ENCODE peak calls at places on chromosomes 16 and 17, in ten cellular contexts. One of them, this sample, is unnamed.

GRCh38 chr16:12874135-12874534 is 27.3 kb upstream of the SHISA9 start:
- DNase-seq in HCT116: no peak
- DNase-seq in CD4-positive, alpha-beta memory T cell: no peak
- DNase-seq in CD8-positive, alpha-beta T cell: no peak
- DNase-seq in esophagus muscularis mucosa: no peak
- DNase-seq in prostate gland: no peak
- DNase-seq in tibial artery: no peak
- DNase-seq in left colon: no peak
- DNase-seq in HuH-7.5: no peak
- DNase-seq in NCI-H2081: no peak
- DNase-seq in this sample: no peak

GRCh38 chr16:56520251-56520577 is 390 bp upstream of the BBS2 start:
- DNase-seq in prostate gland: no peak
- DNase-seq in CD4-positive, alpha-beta memory T cell: no peak
- DNase-seq in HuH-7.5: no peak
- DNase-seq in CD8-positive, alpha-beta T cell: no peak
- DNase-seq in NCI-H2081: no peak
- DNase-seq in HCT116: no peak
- DNase-seq in left colon: no peak
- DNase-seq in esophagus muscularis mucosa: no peak
- DNase-seq in tibial artery: no peak
- DNase-seq in this sample: no peak

GRCh38 chr17:9907131-9907530 is 2.1 kb upstream of the RCVRN start:
- DNase-seq in left colon: no peak
- DNase-seq in esophagus muscularis mucosa: no peak
- DNase-seq in NCI-H2081: no peak
- DNase-seq in HuH-7.5: no peak
- DNase-seq in prostate gland: no peak
- DNase-seq in HCT116: no peak
- DNase-seq in CD4-positive, alpha-beta memory T cell: no peak
- DNase-seq in CD8-positive, alpha-beta T cell: no peak
- DNase-seq in tibial artery: no peak
- DNase-seq in this sample: no peak

GRCh38 chr17:38442548-38442947 is 14.3 kb downstream of the ARHGAP23 start:
- DNase-seq in CD8-positive, alpha-beta T cell: no peak
- DNase-seq in HCT116: no peak
- DNase-seq in tibial artery: no peak
- DNase-seq in left colon: no peak
- DNase-seq in CD4-positive, alpha-beta memory T cell: no peak
- DNase-seq in prostate gland: no peak
- DNase-seq in HuH-7.5: no peak
- DNase-seq in NCI-H2081: no peak
- DNase-seq in esophagus muscularis mucosa: no peak
- DNase-seq in this sample: no peak

GRCh38 chr17:64638552-64639198 is 23.4 kb downstream of the SMURF2 start:
- DNase-seq in tibial artery: no peak
- DNase-seq in CD8-positive, alpha-beta T cell: no peak
- DNase-seq in prostate gland: no peak
- DNase-seq in NCI-H2081: no peak
- DNase-seq in HuH-7.5: no peak
- DNase-seq in left colon: no peak
- DNase-seq in CD4-positive, alpha-beta memory T cell: no peak
- DNase-seq in esophagus muscularis mucosa: no peak
- DNase-seq in HCT116: no peak
- DNase-seq in this sample: peak; percentile 7

GRCh38 chr16:46857261-46857962 is 26.4 kb upstream of the C16orf87 start:
- DNase-seq in CD8-positive, alpha-beta T cell: no peak
- DNase-seq in left colon: peak; percentile 46
- DNase-seq in NCI-H2081: peak; percentile 14
- DNase-seq in HCT116: peak; percentile 26
- DNase-seq in tibial artery: no peak
- DNase-seq in esophagus muscularis mucosa: no peak
- DNase-seq in HuH-7.5: no peak
- DNase-seq in CD4-positive, alpha-beta memory T cell: no peak
- DNase-seq in prostate gland: peak; percentile 30
- DNase-seq in this sample: no peak

GRCh38 chr16:85162478-85163277 is 50.4 kb upstream of the CIBAR2 start:
- DNase-seq in left colon: peak; percentile 53
- DNase-seq in CD4-positive, alpha-beta memory T cell: no peak
- DNase-seq in prostate gland: no peak
- DNase-seq in HuH-7.5: no peak
- DNase-seq in esophagus muscularis mucosa: no peak
- DNase-seq in tibial artery: peak; percentile 76
- DNase-seq in NCI-H2081: no peak
- DNase-seq in CD8-positive, alpha-beta T cell: no peak
- DNase-seq in HCT116: no peak
- DNase-seq in this sample: no peak

GRCh38 chr16:78446486-78446885 is 347.0 kb downstream of the WWOX start:
- DNase-seq in CD4-positive, alpha-beta memory T cell: no peak
- DNase-seq in CD8-positive, alpha-beta T cell: no peak
- DNase-seq in HCT116: no peak
- DNase-seq in tibial artery: no peak
- DNase-seq in prostate gland: no peak
- DNase-seq in HuH-7.5: no peak
- DNase-seq in NCI-H2081: no peak
- DNase-seq in esophagus muscularis mucosa: no peak
- DNase-seq in left colon: no peak
- DNase-seq in this sample: no peak

GRCh38 chr17:27565874-27566672 is 64.9 kb upstream of the LGALS9 start:
- DNase-seq in CD4-positive, alpha-beta memory T cell: no peak
- DNase-seq in esophagus muscularis mucosa: no peak
- DNase-seq in HCT116: no peak
- DNase-seq in prostate gland: no peak
- DNase-seq in NCI-H2081: no peak
- DNase-seq in tibial artery: no peak
- DNase-seq in CD8-positive, alpha-beta T cell: no peak
- DNase-seq in left colon: no peak
- DNase-seq in HuH-7.5: no peak
- DNase-seq in this sample: no peak

GRCh38 chr17:5437721-5438317 is 1.1 kb downstream of the C1QBP start:
- DNase-seq in HCT116: no peak
- DNase-seq in NCI-H2081: no peak
- DNase-seq in CD4-positive, alpha-beta memory T cell: peak; percentile 50
- DNase-seq in esophagus muscularis mucosa: no peak
- DNase-seq in HuH-7.5: no peak
- DNase-seq in left colon: no peak
- DNase-seq in prostate gland: no peak
- DNase-seq in tibial artery: no peak
- DNase-seq in CD8-positive, alpha-beta T cell: no peak
- DNase-seq in this sample: no peak

GRCh38 chr17:7502171-7502847 is 18.1 kb downstream of the POLR2A start:
- DNase-seq in esophagus muscularis mucosa: no peak
- DNase-seq in HuH-7.5: no peak
- DNase-seq in NCI-H2081: no peak
- DNase-seq in tibial artery: no peak
- DNase-seq in left colon: no peak
- DNase-seq in CD4-positive, alpha-beta memory T cell: no peak
- DNase-seq in CD8-positive, alpha-beta T cell: no peak
- DNase-seq in prostate gland: no peak
- DNase-seq in HCT116: no peak
- DNase-seq in this sample: no peak

GRCh38 chr17:41919840-41920579 is 1.3 kb upstream of the ACLY start:
- DNase-seq in tibial artery: no peak
- DNase-seq in CD8-positive, alpha-beta T cell: no peak
- DNase-seq in CD4-positive, alpha-beta memory T cell: no peak
- DNase-seq in esophagus muscularis mucosa: no peak
- DNase-seq in left colon: peak; percentile 45
- DNase-seq in HuH-7.5: no peak
- DNase-seq in HCT116: no peak
- DNase-seq in NCI-H2081: no peak
- DNase-seq in prostate gland: no peak
- DNase-seq in this sample: no peak

GRCh38 chr16:57941016-57941656 is 29.8 kb downstream of the CNGB1 start:
- DNase-seq in tibial artery: no peak
- DNase-seq in CD8-positive, alpha-beta T cell: no peak
- DNase-seq in HuH-7.5: no peak
- DNase-seq in prostate gland: peak; percentile 91
- DNase-seq in CD4-positive, alpha-beta memory T cell: no peak
- DNase-seq in NCI-H2081: peak; percentile 15
- DNase-seq in HCT116: no peak
- DNase-seq in left colon: no peak
- DNase-seq in esophagus muscularis mucosa: no peak
- DNase-seq in this sample: no peak

GRCh38 chr17:79290726-79291125 is 216.1 kb downstream of the ENGASE start:
- DNase-seq in HCT116: no peak
- DNase-seq in left colon: no peak
- DNase-seq in esophagus muscularis mucosa: no peak
- DNase-seq in NCI-H2081: no peak
- DNase-seq in CD4-positive, alpha-beta memory T cell: no peak
- DNase-seq in tibial artery: no peak
- DNase-seq in CD8-positive, alpha-beta T cell: no peak
- DNase-seq in HuH-7.5: no peak
- DNase-seq in prostate gland: no peak
- DNase-seq in this sample: no peak

GRCh38 chr17:71438631-71439146 is 682.1 kb upstream of the SOX9 start:
- DNase-seq in HCT116: peak; percentile 90
- DNase-seq in NCI-H2081: no peak
- DNase-seq in left colon: no peak
- DNase-seq in esophagus muscularis mucosa: no peak
- DNase-seq in CD8-positive, alpha-beta T cell: no peak
- DNase-seq in HuH-7.5: no peak
- DNase-seq in CD4-positive, alpha-beta memory T cell: no peak
- DNase-seq in prostate gland: no peak
- DNase-seq in tibial artery: peak; percentile 18
- DNase-seq in this sample: no peak

GRCh38 chr16:78252757-78253156 is 153.3 kb downstream of the WWOX start:
- DNase-seq in NCI-H2081: no peak
- DNase-seq in tibial artery: no peak
- DNase-seq in CD4-positive, alpha-beta memory T cell: no peak
- DNase-seq in prostate gland: no peak
- DNase-seq in esophagus muscularis mucosa: no peak
- DNase-seq in HuH-7.5: peak; percentile 38
- DNase-seq in CD8-positive, alpha-beta T cell: no peak
- DNase-seq in HCT116: no peak
- DNase-seq in left colon: no peak
- DNase-seq in this sample: no peak

GRCh38 chr17:6580628-6581027 is 24.3 kb upstream of the PITPNM3 start:
- DNase-seq in HuH-7.5: no peak
- DNase-seq in prostate gland: no peak
- DNase-seq in left colon: peak; percentile 53
- DNase-seq in CD8-positive, alpha-beta T cell: no peak
- DNase-seq in CD4-positive, alpha-beta memory T cell: no peak
- DNase-seq in esophagus muscularis mucosa: no peak
- DNase-seq in NCI-H2081: no peak
- DNase-seq in tibial artery: no peak
- DNase-seq in HCT116: no peak
- DNase-seq in this sample: no peak

GRCh38 chr16:88859381-88860091 is 2.6 kb downstream of the TRAPPC2L start:
- DNase-seq in prostate gland: no peak
- DNase-seq in NCI-H2081: no peak
- DNase-seq in CD4-positive, alpha-beta memory T cell: no peak
- DNase-seq in esophagus muscularis mucosa: no peak
- DNase-seq in tibial artery: no peak
- DNase-seq in HCT116: no peak
- DNase-seq in left colon: no peak
- DNase-seq in CD8-positive, alpha-beta T cell: no peak
- DNase-seq in HuH-7.5: no peak
- DNase-seq in this sample: no peak

GRCh38 chr17:42629420-42630009 is 20.0 kb downstream of the TUBG1 start:
- DNase-seq in esophagus muscularis mucosa: no peak
- DNase-seq in prostate gland: no peak
- DNase-seq in NCI-H2081: no peak
- DNase-seq in CD8-positive, alpha-beta T cell: no peak
- DNase-seq in tibial artery: no peak
- DNase-seq in HCT116: no peak
- DNase-seq in CD4-positive, alpha-beta memory T cell: no peak
- DNase-seq in HuH-7.5: no peak
- DNase-seq in left colon: no peak
- DNase-seq in this sample: no peak

GRCh38 chr17:68033636-68034451 is 1.7 kb upstream of the KPNA2 start:
- DNase-seq in CD4-positive, alpha-beta memory T cell: no peak
- DNase-seq in left colon: no peak
- DNase-seq in HCT116: peak; percentile 65
- DNase-seq in CD8-positive, alpha-beta T cell: no peak
- DNase-seq in esophagus muscularis mucosa: no peak
- DNase-seq in prostate gland: no peak
- DNase-seq in NCI-H2081: no peak
- DNase-seq in tibial artery: no peak
- DNase-seq in HuH-7.5: peak; percentile 22
- DNase-seq in this sample: no peak

GRCh38 chr16:86990451-86990850 is 326.7 kb downstream of the C16orf95 start:
- DNase-seq in esophagus muscularis mucosa: no peak
- DNase-seq in left colon: no peak
- DNase-seq in HuH-7.5: no peak
- DNase-seq in prostate gland: no peak
- DNase-seq in CD4-positive, alpha-beta memory T cell: no peak
- DNase-seq in tibial artery: no peak
- DNase-seq in HCT116: no peak
- DNase-seq in NCI-H2081: no peak
- DNase-seq in CD8-positive, alpha-beta T cell: no peak
- DNase-seq in this sample: no peak

GRCh38 chr17:54948380-54948779 is 20.1 kb downstream of the COX11 start:
- DNase-seq in CD8-positive, alpha-beta T cell: no peak
- DNase-seq in HuH-7.5: no peak
- DNase-seq in esophagus muscularis mucosa: no peak
- DNase-seq in CD4-positive, alpha-beta memory T cell: no peak
- DNase-seq in left colon: no peak
- DNase-seq in HCT116: peak; percentile 70
- DNase-seq in tibial artery: no peak
- DNase-seq in NCI-H2081: no peak
- DNase-seq in prostate gland: no peak
- DNase-seq in this sample: no peak

GRCh38 chr17:45265823-45266222 is 3.9 kb upstream of the SPATA32 start:
- DNase-seq in CD4-positive, alpha-beta memory T cell: no peak
- DNase-seq in tibial artery: no peak
- DNase-seq in HCT116: no peak
- DNase-seq in NCI-H2081: no peak
- DNase-seq in HuH-7.5: no peak
- DNase-seq in esophagus muscularis mucosa: no peak
- DNase-seq in CD8-positive, alpha-beta T cell: no peak
- DNase-seq in prostate gland: no peak
- DNase-seq in left colon: peak; percentile 76
- DNase-seq in this sample: no peak

GRCh38 chr17:80502578-80502877 is 26.1 kb upstream of the NPTX1 start:
- DNase-seq in left colon: no peak
- DNase-seq in tibial artery: no peak
- DNase-seq in HCT116: no peak
- DNase-seq in prostate gland: no peak
- DNase-seq in CD4-positive, alpha-beta memory T cell: no peak
- DNase-seq in NCI-H2081: no peak
- DNase-seq in CD8-positive, alpha-beta T cell: no peak
- DNase-seq in HuH-7.5: no peak
- DNase-seq in esophagus muscularis mucosa: no peak
- DNase-seq in this sample: no peak

GRCh38 chr16:49436181-49436580 is 62.6 kb downstream of the C16orf78 start:
- DNase-seq in CD4-positive, alpha-beta memory T cell: no peak
- DNase-seq in HCT116: no peak
- DNase-seq in prostate gland: no peak
- DNase-seq in HuH-7.5: no peak
- DNase-seq in esophagus muscularis mucosa: no peak
- DNase-seq in tibial artery: no peak
- DNase-seq in CD8-positive, alpha-beta T cell: no peak
- DNase-seq in NCI-H2081: no peak
- DNase-seq in left colon: no peak
- DNase-seq in this sample: no peak

GRCh38 chr17:73514146-73514863 is 129.9 kb downstream of the SDK2 start:
- DNase-seq in HuH-7.5: no peak
- DNase-seq in NCI-H2081: no peak
- DNase-seq in left colon: no peak
- DNase-seq in HCT116: no peak
- DNase-seq in esophagus muscularis mucosa: no peak
- DNase-seq in prostate gland: no peak
- DNase-seq in tibial artery: no peak
- DNase-seq in CD4-positive, alpha-beta memory T cell: no peak
- DNase-seq in CD8-positive, alpha-beta T cell: no peak
- DNase-seq in this sample: no peak

GRCh38 chr16:61243954-61244353 is 792.3 kb downstream of the CDH8 start:
- DNase-seq in HCT116: no peak
- DNase-seq in left colon: no peak
- DNase-seq in CD4-positive, alpha-beta memory T cell: peak; percentile 22
- DNase-seq in tibial artery: no peak
- DNase-seq in HuH-7.5: no peak
- DNase-seq in CD8-positive, alpha-beta T cell: no peak
- DNase-seq in NCI-H2081: no peak
- DNase-seq in esophagus muscularis mucosa: no peak
- DNase-seq in prostate gland: no peak
- DNase-seq in this sample: no peak

GRCh38 chr16:85733155-85733838 is 17.6 kb downstream of the C16orf74 start:
- DNase-seq in prostate gland: no peak
- DNase-seq in esophagus muscularis mucosa: no peak
- DNase-seq in CD4-positive, alpha-beta memory T cell: no peak
- DNase-seq in tibial artery: peak; percentile 44
- DNase-seq in CD8-positive, alpha-beta T cell: no peak
- DNase-seq in HCT116: no peak
- DNase-seq in HuH-7.5: no peak
- DNase-seq in left colon: no peak
- DNase-seq in NCI-H2081: no peak
- DNase-seq in this sample: no peak

This sample was measured in GDM1.